ENCODE peak calls at places on chromosomes 16 and 17, in nine cellular contexts. S is mucosa of descending colon; M is left ventricle myocardium inferior; Z is breast epithelium; D is small intestine; X is heart right ventricle; Y is effector memory CD4-positive, alpha-beta T cell; Q is bronchial epithelial cell; H is brain microvascular endothelial cell. G is an unnamed sample.

GRCh38 chr17:80295146-80295545 is 34.5 kb downstream of the RNF213 start:
- DNase-seq in S (no peak), M (no peak), Z (no peak), D (no peak), X (no peak), Y (no peak), Q (no peak), H (no peak), G (no peak)

GRCh38 chr16:15536813-15537212 is 102.4 kb downstream of the BMERB1 start:
- DNase-seq in S (no peak), M (no peak), Z (no peak), D (no peak), X (no peak), Y (no peak), Q (no peak), H (no peak), G (no peak)

GRCh38 chr16:76910931-76911330 is 280.1 kb upstream of the MON1B start:
- DNase-seq in S (no peak), M (no peak), Z (no peak), D (no peak), X (no peak), Y (no peak), Q (peak; percentile 50), H (peak; percentile 16), G (peak; percentile 22)

GRCh38 chr17:73255671-73256181 is 6.0 kb downstream of the CPSF4L start:
- DNase-seq in S (peak; percentile 73), M (peak; percentile 50), Z (no peak), D (peak; percentile 29), X (peak; percentile 64), Y (no peak), Q (peak; percentile 67), H (peak; percentile 25), G (peak; percentile 56)

GRCh38 chr17:54270499-54270898 is 447.8 kb downstream of the KIF2B start:
- DNase-seq in S (no peak), M (no peak), Z (no peak), D (no peak), X (no peak), Y (no peak), Q (peak; percentile 96), H (no peak), G (no peak)

GRCh38 chr17:4934173-4934979 is 2.3 kb downstream of the GP1BA start:
- DNase-seq in S (peak; percentile 57), M (no peak), Z (peak; percentile 69), D (no peak), X (peak; percentile 37), Y (no peak), Q (peak; percentile 41), H (peak; percentile 33), G (no peak)

GRCh38 chr17:82630212-82630611 is 18.0 kb downstream of the WDR45B start:
- DNase-seq in S (no peak), M (no peak), Z (no peak), D (no peak), X (no peak), Y (no peak), Q (no peak), H (no peak), G (no peak)

GRCh38 chr16:15900901-15901465 is 12.6 kb upstream of the CEP20 start:
- DNase-seq in S (no peak), M (no peak), Z (no peak), D (no peak), X (no peak), Y (no peak), Q (peak; percentile 80), H (no peak), G (no peak)

GRCh38 chr17:33124871-33125551 is 133.4 kb downstream of the SPACA3 start:
- DNase-seq in S (no peak), M (no peak), Z (no peak), D (no peak), X (no peak), Y (no peak), Q (peak; percentile 65), H (no peak), G (no peak)

GRCh38 chr17:65855245-65855644 is 293.8 kb upstream of the AXIN2 start:
- DNase-seq in S (no peak), M (no peak), Z (no peak), D (peak; percentile 7), X (no peak), Y (no peak), Q (peak; percentile 98), H (no peak), G (no peak)

GRCh38 chr16:86994651-86995171 is 322.5 kb downstream of the C16orf95 start:
- DNase-seq in S (no peak), M (peak; percentile 47), Z (no peak), D (no peak), X (no peak), Y (no peak), Q (peak; percentile 30), H (peak; percentile 93), G (no peak)

GRCh38 chr17:17032131-17032692 is 10.0 kb upstream of the MPRIP start:
- DNase-seq in S (peak; percentile 57), M (peak; percentile 57), Z (peak; percentile 38), D (peak; percentile 51), X (peak; percentile 73), Y (no peak), Q (peak; percentile 86), H (peak; percentile 86), G (no peak)

GRCh38 chr16:85567101-85567866 is 45.8 kb upstream of the GSE1 start:
- DNase-seq in S (peak; percentile 83), M (no peak), Z (no peak), D (peak; percentile 95), X (no peak), Y (no peak), Q (no peak), H (no peak), G (no peak)

GRCh38 chr17:67386965-67387551 is 10.0 kb downstream of the PITPNC1 start:
- DNase-seq in S (peak; percentile 80), M (peak; percentile 36), Z (no peak), D (peak; percentile 41), X (peak; percentile 62), Y (no peak), Q (no peak), H (no peak), G (no peak)

GRCh38 chr17:30378797-30379302 is at the start of gene CPD:
- DNase-seq in S (peak; percentile 99), M (peak; percentile 98), Z (peak; percentile 98), D (peak; percentile 97), X (peak; percentile 98), Y (peak; percentile 94), Q (peak; percentile 79), H (peak; percentile 89), G (peak; percentile 58)

GRCh38 chr17:57862990-57863667 is 13.3 kb upstream of the MRPS23 start:
- DNase-seq in S (no peak), M (no peak), Z (peak; percentile 36), D (no peak), X (no peak), Y (no peak), Q (no peak), H (no peak), G (no peak)

GRCh38 chr16:87201777-87202176 is 115.4 kb downstream of the C16orf95 start:
- DNase-seq in S (no peak), M (no peak), Z (no peak), D (no peak), X (no peak), Y (no peak), Q (no peak), H (peak; percentile 30), G (no peak)

GRCh38 chr16:67544329-67544841 is 15.8 kb downstream of the RIPOR1 start:
- DNase-seq in S (no peak), M (no peak), Z (no peak), D (no peak), X (no peak), Y (no peak), Q (peak; percentile 50), H (no peak), G (no peak)

GRCh38 chr16:23296994-23297393 is 5.1 kb upstream of the SCNN1B start:
- DNase-seq in S (peak; percentile 49), M (no peak), Z (no peak), D (no peak), X (no peak), Y (no peak), Q (no peak), H (no peak), G (no peak)

GRCh38 chr17:74515941-74516340 is 15.3 kb downstream of the CD300LB start:
- DNase-seq in S (no peak), M (no peak), Z (no peak), D (no peak), X (no peak), Y (no peak), Q (no peak), H (no peak), G (no peak)
- H3K36me3 ChIP-seq in S (no peaks in the 10 kb centered on the region), M (no peaks in the 10 kb centered on the region), Z (no peaks in the 10 kb centered on the region), D (no peaks in the 10 kb centered on the region), X (no peaks in the 10 kb centered on the region), Y (no peaks in the 10 kb centered on the region), Q (no peaks in the 10 kb centered on the region), H (no peaks in the 10 kb centered on the region), G (no peaks in the 10 kb centered on the region)

GRCh38 chr17:47413872-47414271 is 90.1 kb downstream of the EFCAB13 start:
- DNase-seq in S (no peak), M (no peak), Z (no peak), D (no peak), X (no peak), Y (no peak), Q (no peak), H (peak; percentile 6), G (no peak)
- H3K36me3 ChIP-seq in S (no peaks in the 10 kb centered on the region), M (no peaks in the 10 kb centered on the region), Z (no peaks in the 10 kb centered on the region), D (no peaks in the 10 kb centered on the region), X (no peaks in the 10 kb centered on the region), Y (no peaks in the 10 kb centered on the region), Q (no peaks in the 10 kb centered on the region), H (no peaks in the 10 kb centered on the region), G (no peaks in the 10 kb centered on the region)

DNA sequence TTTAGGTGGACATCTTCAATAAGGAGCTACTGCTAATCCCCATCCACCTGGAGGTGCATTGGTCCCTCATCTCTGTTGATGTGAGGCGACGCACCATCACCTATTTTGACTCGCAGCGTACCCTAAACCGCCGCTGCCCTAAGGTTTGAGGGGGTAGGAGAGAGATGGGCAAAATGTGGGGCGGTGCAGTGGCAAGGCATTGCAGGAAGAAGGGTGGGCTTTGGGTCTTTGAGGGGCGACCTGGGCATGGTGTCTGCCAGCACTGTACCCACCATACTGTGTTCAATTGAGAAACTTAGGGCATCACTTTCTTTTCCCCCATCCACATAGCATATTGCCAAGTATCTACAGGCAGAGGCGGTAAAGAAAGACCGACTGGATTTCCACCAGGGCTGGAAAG is 8.6 kb downstream of the SENP3 start:
- DNase-seq in S (no peak), M (no peak), Z (no peak), D (no peak), X (no peak), Y (no peak), Q (no peak), H (no peak), G (no peak)
- H3K36me3 ChIP-seq in S (peaks cover 10% of the 10 kb centered on the region), M (peaks cover 71% of the 10 kb centered on the region), Z (peaks cover 2% of the 10 kb centered on the region), D (peaks cover 3% of the 10 kb centered on the region), X (peaks cover 6% of the 10 kb centered on the region), Y (peaks cover 50% of the 10 kb centered on the region), Q (peaks cover 37% of the 10 kb centered on the region), H (peaks cover 66% of the 10 kb centered on the region), G (peaks cover 18% of the 10 kb centered on the region)

DNA sequence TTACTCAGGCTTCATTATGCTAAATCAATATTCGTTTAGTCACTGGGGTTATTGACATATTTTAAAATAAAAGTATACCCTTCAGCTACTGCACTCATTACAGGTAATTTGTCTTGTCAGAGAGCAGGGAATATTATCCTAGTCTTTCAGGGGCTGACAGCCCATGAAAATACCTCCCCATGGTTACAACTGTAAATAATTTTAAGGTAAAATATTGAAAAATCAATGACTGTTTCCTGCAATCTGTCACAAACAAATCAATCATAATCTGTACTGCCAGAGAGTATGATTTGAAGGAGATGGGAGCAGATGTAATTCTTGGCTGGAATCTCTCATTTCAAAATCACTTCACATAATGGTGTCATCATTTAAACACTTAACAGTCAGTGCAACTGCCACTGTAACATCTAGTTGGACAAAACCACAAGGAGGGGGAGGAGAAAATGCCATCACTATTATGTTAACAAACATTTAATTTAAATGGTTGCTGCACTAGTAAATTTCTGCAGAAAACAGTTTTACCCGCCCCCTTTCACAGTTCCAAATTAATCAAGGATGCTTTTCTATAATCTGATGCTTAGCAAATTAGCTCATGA is 9.3 kb upstream of the IRX5 start:
- DNase-seq in S (no peak), M (no peak), Z (no peak), D (no peak), X (no peak), Y (no peak), Q (peak; percentile 55), H (no peak), G (no peak)
- H3K36me3 ChIP-seq in S (no peaks in the 10 kb centered on the region), M (no peaks in the 10 kb centered on the region), Z (no peaks in the 10 kb centered on the region), D (no peaks in the 10 kb centered on the region), X (no peaks in the 10 kb centered on the region), Y (no peaks in the 10 kb centered on the region), Q (no peaks in the 10 kb centered on the region), H (no peaks in the 10 kb centered on the region), G (no peaks in the 10 kb centered on the region)

G was measured in Panc1.